ENCODE peak calls at places on chromosome 20, in ten cellular contexts. O is stimulated activated CD8-positive, alpha-beta memory T cell treated with anti-CD3 and anti-CD28 coated beads, Interleukin-12 subunit alpha, Interleukin-12 subunit beta, amount 100 ng/mL, for 4 hours; Y is stomach; E is hypothalamus; N is activated T-helper 1 cell treated with anti-CD3 and anti-CD28 coated beads, Interleukin-2, amount 50 U/mL, for 16 hours; A is EL; J is non-pigmented ciliary epithelial cell; Z is AG08396; S is A673; I is activated naive CD4-positive, alpha-beta T cell treated with anti-CD3 and anti-CD28 coated beads, Interleukin-2, amount 10 ng/mL, durations not matched to agents 7 days and 5 days. V is an unnamed sample.

GRCh38 chr20:21238818-21239530 is 64.2 kb upstream of the XRN2 start:
- DNase-seq in A (no peak), S (no peak), I (no peak), J (no peak), Y (no peak), Z (no peak), E (no peak), O (no peak), N (no peak), V (no peak)

GRCh38 chr20:44646023-44646640 is 5.4 kb downstream of the ADA start:
- DNase-seq in I (peak; percentile 69), A (no peak), E (no peak), N (no peak), O (no peak), J (no peak), S (peak; percentile 62), Z (no peak), Y (no peak), V (no peak)

GRCh38 chr20:32773880-32774279 is 11.7 kb downstream of the DNMT3B start:
- DNase-seq in N (no peak), I (no peak), A (no peak), E (no peak), Y (no peak), S (no peak), O (no peak), Z (no peak), J (no peak), V (no peak)

GRCh38 chr20:51092238-51092822 is 69.4 kb upstream of the KCNG1 start:
- DNase-seq in E (no peak), N (no peak), I (no peak), J (no peak), Y (no peak), S (no peak), Z (no peak), O (no peak), A (no peak), V (no peak)

GRCh38 chr20:3710703-3711417 is 1.5 kb downstream of the SIGLEC1 start:
- DNase-seq in Y (peak; percentile 74), N (peak; percentile 51), J (no peak), I (peak; percentile 81), Z (peak; percentile 87), O (peak; percentile 41), E (peak; percentile 74), A (peak; percentile 63), S (peak; percentile 80), V (peak; percentile 94)

GRCh38 chr20:41046716-41047115 is 18.1 kb downstream of the TOP1 start:
- DNase-seq in S (no peak), E (no peak), N (no peak), Y (no peak), Z (peak; percentile 20), J (no peak), I (no peak), O (no peak), A (peak; percentile 39), V (no peak)

GRCh38 chr20:19253316-19253715 is 40.9 kb downstream of the SLC24A3 start:
- DNase-seq in A (peak; percentile 39), S (no peak), J (no peak), O (no peak), N (no peak), Y (no peak), I (no peak), E (no peak), Z (no peak), V (no peak)

GRCh38 chr20:62860924-62861691 is 514 bp downstream of the TCFL5 start:
- DNase-seq in O (peak; percentile 12), A (peak; percentile 28), Y (no peak), Z (no peak), N (peak; percentile 27), S (peak; percentile 51), J (no peak), I (peak; percentile 60), E (no peak), V (no peak)

GRCh38 chr20:4472906-4473305 is 248.8 kb upstream of the PRND start:
- DNase-seq in O (no peak), Y (no peak), J (no peak), A (no peak), Z (no peak), S (no peak), E (no peak), I (no peak), N (no peak), V (no peak)

GRCh38 chr20:63587781-63588591 is 13.9 kb upstream of the HELZ2 start:
- DNase-seq in Z (no peak), E (no peak), J (no peak), S (no peak), N (no peak), I (peak; percentile 33), Y (no peak), A (no peak), O (no peak), V (no peak)

GRCh38 chr20:16732506-16733152 is 2.8 kb downstream of the SNRPB2 start:
- DNase-seq in Y (no peak), Z (no peak), A (no peak), J (no peak), O (no peak), S (no peak), E (no peak), N (no peak), I (no peak), V (no peak)

GRCh38 chr20:52191436-52192295 is at the start of gene ZFP64:
- DNase-seq in S (peak; percentile 87), J (peak; percentile 20), A (peak; percentile 79), O (peak; percentile 60), N (peak; percentile 53), E (peak; percentile 79), Z (peak; percentile 92), I (peak; percentile 81), Y (peak; percentile 76), V (peak; percentile 72)

GRCh38 chr20:16385462-16385861 is 187.8 kb downstream of the KIF16B start:
- DNase-seq in N (no peak), Y (no peak), J (no peak), E (no peak), Z (no peak), I (no peak), A (no peak), S (no peak), O (no peak), V (no peak)

GRCh38 chr20:32213870-32214269 is 6.2 kb downstream of the POFUT1 start:
- DNase-seq in Z (no peak), J (no peak), O (no peak), I (no peak), S (no peak), E (no peak), A (no peak), Y (no peak), N (no peak), V (no peak)

GRCh38 chr20:40856653-40857052 is 167.6 kb upstream of the MAFB start:
- DNase-seq in J (no peak), Z (no peak), A (no peak), Y (no peak), O (no peak), N (no peak), S (no peak), I (no peak), E (no peak), V (no peak)

GRCh38 chr20:33656783-33657703 is 5.1 kb upstream of the C20orf144 start:
- DNase-seq in N (no peak), Z (no peak), E (no peak), Y (no peak), O (no peak), A (no peak), I (no peak), S (no peak), J (no peak), V (no peak)

GRCh38 chr20:59495894-59496510 is 108.3 kb upstream of the PHACTR3 start:
- DNase-seq in I (peak; percentile 81), O (peak; percentile 14), S (peak; percentile 76), Z (peak; percentile 79), Y (peak; percentile 72), A (peak; percentile 57), N (peak; percentile 42), E (peak; percentile 78), J (peak; percentile 20), V (peak; percentile 83)

GRCh38 chr20:44200983-44201382 is 9.6 kb downstream of the OSER1 start:
- DNase-seq in N (no peak), A (no peak), I (no peak), S (no peak), O (no peak), Y (no peak), E (no peak), J (no peak), Z (no peak), V (no peak)

GRCh38 chr20:4040283-4041179 is 25.2 kb upstream of the RNF24 start:
- DNase-seq in J (no peak), I (no peak), Z (no peak), A (peak; percentile 64), S (no peak), O (no peak), N (no peak), Y (peak; percentile 50), E (no peak), V (no peak)

GRCh38 chr20:52190437-52191131 is 995 bp downstream of the ZFP64 start:
- DNase-seq in O (no peak), J (no peak), N (peak; percentile 7), S (peak; percentile 62), E (no peak), A (peak; percentile 35), Y (peak; percentile 34), Z (peak; percentile 70), I (peak; percentile 60), V (peak; percentile 34)

GRCh38 chr20:63706852-63707557 is 771 bp downstream of the ARFRP1 start:
- DNase-seq in N (peak; percentile 43), S (peak; percentile 46), J (no peak), A (peak; percentile 47), E (no peak), Y (no peak), Z (peak; percentile 77), O (peak; percentile 49), I (peak; percentile 82), V (peak; percentile 54)

GRCh38 chr20:25495189-25495824 is 87.8 kb downstream of the GINS1 start:
- DNase-seq in Y (no peak), O (no peak), A (no peak), Z (no peak), I (no peak), N (no peak), E (no peak), J (no peak), S (no peak), V (no peak)

GRCh38 chr20:14412102-14412501 is 74.7 kb upstream of the FLRT3 start:
- DNase-seq in E (no peak), J (no peak), Z (no peak), I (no peak), Y (no peak), S (no peak), O (no peak), N (no peak), A (no peak), V (no peak)

GRCh38 chr20:45646898-45647297 is 15.8 kb upstream of the WFDC9 start:
- DNase-seq in S (no peak), Y (no peak), N (no peak), I (no peak), O (no peak), Z (no peak), A (no peak), E (no peak), J (no peak), V (no peak)

GRCh38 chr20:9068896-9069663 is at the start of gene PLCB4:
- DNase-seq in N (no peak), I (no peak), E (no peak), Z (peak; percentile 65), A (peak; percentile 76), J (no peak), O (no peak), Y (peak; percentile 68), S (peak; percentile 56), V (no peak)

GRCh38 chr20:24064915-24065314 is 76.3 kb upstream of the GGTLC1 start:
- DNase-seq in O (no peak), N (no peak), Z (no peak), I (no peak), J (no peak), A (no peak), S (no peak), Y (no peak), E (no peak), V (no peak)

GRCh38 chr20:1377984-1378742 is 14.7 kb downstream of the FKBP1A start:
- DNase-seq in A (peak; percentile 67), S (no peak), Y (no peak), I (no peak), J (peak; percentile 41), O (no peak), Z (peak; percentile 18), N (no peak), E (no peak), V (no peak)

GRCh38 chr20:17456226-17456625 is 75.0 kb downstream of the BFSP1 start:
- DNase-seq in S (no peak), I (no peak), O (no peak), A (no peak), N (no peak), Z (no peak), E (no peak), Y (no peak), J (no peak), V (no peak)

V was measured in nephron progenitor cell.